ENCODE peak calls at places on chromosomes 1 and 21, in six cellular contexts. E, K, J, H, N and O are unnamed samples.

GRCh38 chr1:65310078-65310587 is 790 bp downstream of the DNAJC6 start:
- DNase-seq in E (no peak), K (peak), N (no peak), H (no peak), J (no peak), O (peak)

GRCh38 chr1:5646486-5646885 is 345.7 kb downstream of the NPHP4 start:
- DNase-seq in K (no peak), H (peak), E (no peak), N (no peak), J (no peak), O (no peak)

GRCh38 chr1:48561444-48561843 is 89.4 kb upstream of the SPATA6 start:
- DNase-seq in J (no peak), H (no peak), E (no peak), N (no peak), K (no peak), O (no peak)

GRCh38 chr1:188188317-188188716 is 1359.6 kb downstream of the PLA2G4A start:
- DNase-seq in E (no peak), N (no peak), J (no peak), K (no peak), H (no peak), O (no peak)

GRCh38 chr1:246727594-246727993 is 3.4 kb downstream of the SCCPDH start:
- DNase-seq in E (no peak), J (no peak), N (no peak), H (no peak), K (no peak), O (no peak)

GRCh38 chr1:26336477-26337205 is 17.3 kb downstream of the CRYBG2 start:
- DNase-seq in N (peak), K (peak), J (no peak), E (no peak), H (no peak), O (peak)

GRCh38 chr1:116874622-116875277 is 35.0 kb upstream of the PTGFRN start:
- DNase-seq in K (no peak), H (peak), N (no peak), E (no peak), J (no peak), O (no peak)

GRCh38 chr21:33364830-33365229 is 38.4 kb upstream of the IFNGR2 start:
- DNase-seq in K (no peak), H (no peak), E (no peak), J (no peak), N (no peak), O (no peak)

GRCh38 chr1:97412155-97412554 is 508.7 kb downstream of the DPYD start:
- DNase-seq in H (no peak), E (no peak), J (no peak), N (no peak), K (no peak), O (no peak)

GRCh38 chr1:167839009-167839408 is 74.9 kb downstream of the ADCY10 start:
- DNase-seq in H (no peak), E (no peak), J (no peak), N (no peak), K (no peak), O (no peak)

GRCh38 chr1:60634106-60634505 is 448.3 kb upstream of the NFIA start:
- DNase-seq in N (no peak), H (no peak), E (no peak), K (no peak), J (no peak), O (no peak)

GRCh38 chr21:46112731-46113215 is 14.9 kb downstream of the COL6A2 start:
- DNase-seq in N (no peak), E (no peak), H (no peak), K (no peak), J (no peak), O (no peak)
- TF ChIP-seq REST in N (no peak), E (no peak), H (no peak), K (no peak), J (no peak), O (no peak)

DNA sequence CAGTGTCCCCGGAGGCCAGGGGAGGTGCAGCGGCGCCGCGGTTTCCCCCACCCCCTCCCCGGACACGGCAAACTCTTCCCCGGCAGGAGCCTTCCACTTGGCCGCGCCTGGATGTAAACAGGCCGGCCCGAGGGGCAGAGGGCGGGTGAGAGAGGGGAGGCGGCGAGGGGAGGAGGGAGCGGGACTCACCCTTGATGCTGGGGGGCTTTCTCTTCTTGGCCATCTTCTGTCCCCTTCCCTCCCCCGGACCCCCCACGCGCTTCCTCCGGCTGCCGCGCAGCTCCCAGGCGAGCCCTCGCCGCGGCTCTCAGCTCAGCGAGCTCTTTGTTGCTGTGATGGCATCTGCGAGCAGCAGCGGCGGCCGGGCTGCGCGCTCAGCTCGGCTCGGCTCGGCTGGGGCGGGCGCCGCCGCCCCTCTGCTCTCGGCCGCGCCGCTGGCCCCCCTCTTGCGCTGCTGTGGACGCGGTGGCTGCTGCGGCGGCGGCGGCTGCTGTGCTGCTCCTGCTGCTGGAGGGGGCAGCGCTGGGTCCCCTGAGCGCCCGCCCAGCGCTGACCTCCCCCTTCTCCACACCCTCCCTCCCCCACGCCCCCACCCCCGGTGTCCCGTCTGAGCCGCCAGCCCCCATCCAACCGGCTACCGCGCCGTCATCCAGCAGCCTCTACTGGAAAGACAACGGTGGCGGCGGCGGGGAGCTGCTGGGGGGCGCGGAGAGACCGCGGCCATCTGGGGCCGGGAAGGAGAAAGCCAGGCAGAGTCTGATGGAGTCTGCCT is 4.9 kb upstream of the SLC44A5 start:
- DNase-seq in K (peak), H (no peak), J (no peak), E (no peak), N (no peak), O (peak)
- TF ChIP-seq SIN3A in K (no peak), H (no peak), J (no peak), E (no peak), N (no peak), O (no peak)

GRCh38 chr1:70462611-70463010 is 51.5 kb downstream of the CTH start:
- DNase-seq in H (no peak), J (no peak), K (no peak), N (no peak), E (no peak), O (no peak)

GRCh38 chr1:70458120-70458519 is 47.1 kb downstream of the CTH start:
- DNase-seq in K (no peak), N (no peak), J (no peak), H (no peak), E (no peak), O (no peak)

GRCh38 chr1:70455291-70455690 is 44.2 kb downstream of the CTH start:
- DNase-seq in N (no peak), E (no peak), H (no peak), K (no peak), J (no peak), O (peak)

DNA sequence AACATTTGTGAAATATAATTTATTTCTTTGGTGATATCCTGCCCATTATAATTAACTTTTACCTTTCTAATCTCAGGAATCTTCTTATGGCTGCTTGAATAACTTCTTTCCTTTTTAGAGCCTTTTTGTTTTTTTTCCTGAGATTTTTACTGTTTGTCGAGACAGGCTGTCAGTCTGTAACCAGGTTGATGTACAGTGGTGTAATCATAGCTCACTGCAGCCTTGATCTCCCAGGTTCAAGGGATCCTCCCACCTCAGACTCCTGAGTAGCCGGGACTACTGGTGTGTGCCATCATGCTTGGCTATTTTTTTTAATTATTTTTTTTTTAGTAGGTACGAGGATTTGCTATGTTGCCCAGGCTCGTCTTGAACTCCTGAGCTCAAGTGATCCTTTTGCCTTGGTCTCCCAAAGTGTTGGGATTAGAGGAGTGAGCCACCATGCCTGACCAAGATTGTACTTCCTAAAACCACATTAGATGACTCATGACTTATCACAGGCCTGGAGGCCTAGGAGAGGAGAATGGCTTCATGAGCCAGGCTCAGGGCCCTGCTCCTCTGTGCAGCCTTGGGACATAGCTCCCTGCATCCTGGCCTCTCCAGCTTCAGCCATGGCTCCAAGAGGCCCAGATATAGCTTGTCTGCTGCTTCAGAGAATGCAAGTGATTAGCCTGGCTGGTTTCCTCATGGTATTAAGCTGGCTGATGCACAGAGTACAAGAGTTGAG is 48.6 kb downstream of the CTH start:
- DNase-seq in N (peak), E (no peak), H (no peak), K (no peak), J (no peak), O (no peak)
- TF ChIP-seq REST in N (no peak), E (no peak), H (no peak), K (no peak), J (no peak), O (no peak)

GRCh38 chr1:211935448-211935970 is 99.8 kb downstream of the INTS7 start:
- DNase-seq in N (no peak), H (no peak), J (no peak), E (peak), K (no peak), O (no peak)
- TF ChIP-seq SIN3A in N (no peak), H (no peak), J (no peak), E (no peak), K (no peak), O (no peak)

DNA sequence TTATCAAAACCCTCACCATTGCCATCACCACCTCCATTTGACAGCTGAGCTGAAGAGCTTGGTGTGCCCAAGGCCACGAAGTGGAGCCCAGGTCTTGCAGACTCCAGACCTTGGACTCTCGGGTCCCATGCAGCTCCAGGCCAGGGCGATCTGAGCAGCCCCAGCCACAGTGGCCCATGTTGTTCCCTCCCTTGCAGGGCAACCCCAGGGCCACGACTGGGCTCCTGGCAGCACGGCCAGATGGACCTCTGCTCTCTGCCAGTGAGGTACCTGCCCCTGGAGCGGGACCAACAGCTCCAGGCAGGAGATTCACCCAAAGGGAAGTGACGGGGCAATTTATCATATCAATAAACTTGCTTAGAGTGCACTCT is 182.7 kb upstream of the VAMP3 start:
- DNase-seq in E (no peak), K (no peak), H (no peak), J (no peak), N (no peak), O (no peak)
- TF ChIP-seq REST in E (no peak), K (no peak), H (no peak), J (no peak), N (no peak), O (no peak)

DNA sequence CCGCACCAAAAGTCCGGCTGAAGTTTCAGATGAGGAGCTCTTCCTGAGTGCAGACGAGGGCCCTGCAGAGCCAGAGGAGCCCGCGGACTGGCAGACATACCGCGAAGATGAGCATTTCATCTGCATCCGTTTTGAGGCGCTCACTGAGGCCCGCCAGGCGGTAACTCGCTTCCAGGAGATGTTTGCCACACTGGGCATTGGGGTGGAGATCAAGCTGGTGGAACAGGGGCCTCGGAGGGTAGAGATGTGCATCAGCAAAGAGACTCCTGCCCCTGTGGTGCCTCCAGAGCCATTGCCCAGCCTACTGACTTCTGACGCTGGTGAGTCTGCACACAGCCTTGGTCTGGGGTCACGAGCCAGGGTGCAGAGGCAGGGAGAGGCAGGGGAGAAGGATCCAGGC is 84.7 kb downstream of the TRIM11 start:
- DNase-seq in J (no peak), E (no peak), H (no peak), K (no peak), N (no peak), O (no peak)
- TF ChIP-seq SIN3A in J (no peak), E (no peak), H (no peak), K (no peak), N (no peak), O (no peak)

DNA sequence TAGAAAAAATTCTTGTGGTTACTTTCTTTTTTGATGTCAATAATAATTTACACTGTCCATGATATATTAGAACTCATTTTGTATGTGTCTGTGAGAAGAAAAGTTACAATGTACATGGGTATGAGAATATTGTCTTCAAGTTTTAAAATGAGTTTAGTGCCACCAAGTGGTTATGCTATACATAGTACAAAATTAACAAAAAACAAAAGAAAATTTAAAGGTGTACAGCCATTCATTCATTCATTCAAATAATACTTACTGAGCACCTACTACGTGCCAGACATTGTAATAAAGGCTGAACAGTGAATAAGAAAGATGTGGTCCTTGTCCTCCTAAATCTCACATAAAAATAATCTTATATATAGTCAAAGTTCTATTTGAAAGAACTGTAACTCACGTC is 27.7 kb downstream of the UCHL5 start:
- DNase-seq in N (no peak), E (no peak), K (no peak), H (no peak), J (no peak), O (peak)
- TF ChIP-seq REST in N (no peak), E (no peak), K (no peak), H (no peak), J (no peak), O (no peak)

GRCh38 chr21:34524671-34525601 is 12.9 kb upstream of the KCNE1 start:
- DNase-seq in J (no peak), K (no peak), E (no peak), N (no peak), H (no peak), O (no peak)
- TF ChIP-seq SIN3A in J (no peak), K (no peak), E (no peak), N (no peak), H (no peak), O (no peak)

DNA sequence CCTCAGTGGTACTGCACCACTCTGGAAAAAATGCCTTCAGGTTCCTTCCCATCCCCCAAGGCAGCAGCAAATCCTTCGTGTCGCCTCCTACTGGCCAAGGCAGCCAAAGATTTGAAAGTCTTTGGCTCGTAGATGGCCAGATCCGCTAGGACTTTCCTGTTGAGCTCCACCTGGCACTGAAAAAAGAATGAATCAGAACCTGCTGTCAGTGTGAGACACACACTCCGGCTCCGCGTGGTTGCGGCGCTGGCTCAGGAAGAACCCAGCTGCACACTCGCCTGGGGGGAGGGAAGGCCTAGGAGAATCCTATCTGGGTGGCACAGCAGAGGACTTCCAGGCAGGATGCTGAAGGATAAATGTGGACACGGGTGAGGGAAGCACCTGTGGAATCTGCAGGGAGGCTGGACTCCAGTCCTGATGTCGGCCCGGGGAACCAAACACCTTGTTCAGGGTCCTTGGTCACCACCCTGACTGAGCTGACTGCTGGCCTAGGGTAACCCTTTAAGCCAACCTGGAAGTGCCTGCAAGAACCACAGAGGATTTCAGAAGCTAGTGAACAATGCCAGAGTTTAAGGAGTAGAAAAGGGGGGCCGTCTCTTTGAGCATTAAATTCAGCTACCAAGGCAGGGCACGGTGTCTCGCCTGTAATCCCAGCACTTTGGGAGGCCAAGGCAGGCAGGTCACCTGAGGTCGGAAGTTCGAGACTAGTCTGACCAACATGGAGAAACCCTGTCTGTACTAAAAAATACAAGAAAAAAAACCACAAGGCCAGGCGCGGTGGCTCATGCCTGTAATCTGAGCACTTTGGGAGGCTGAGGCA is 3.2 kb upstream of the CCNL2 start:
- DNase-seq in K (peak), N (peak), E (no peak), H (peak), J (peak), O (peak)
- TF ChIP-seq REST in K (no peak), N (no peak), E (no peak), H (no peak), J (no peak), O (no peak)